ENCODE peak calls at places on chromosomes 5 and 9, in five cellular contexts. Y is PC-3, I is neural progenitor cell, E is GM23248, M is GM23338. O is an unnamed sample.

GRCh38 chr5:172853355-172853975 is 19.4 kb downstream of the ERGIC1 start:
- DNase-seq in Y (no peak), I (no peak), E (peak; percentile 69), M (no peak), O (no peak)

GRCh38 chr5:131382407-131383395 is 118.8 kb downstream of the CDC42SE2 start:
- DNase-seq in Y (peak; percentile 61), I (peak; percentile 66), E (peak; percentile 51), M (peak; percentile 83), O (peak; percentile 19)

GRCh38 chr5:55338810-55339243 is 31.0 kb downstream of the MTREX start:
- DNase-seq in Y (no peak), I (no peak), E (peak; percentile 50), M (no peak), O (no peak)

GRCh38 chr5:112863549-112863948 is 2.5 kb downstream of the SRP19 start:
- DNase-seq in Y (no peak), I (no peak), E (no peak), M (no peak), O (no peak)

GRCh38 chr5:142109356-142110045 is 922 bp downstream of the NDFIP1 start:
- DNase-seq in Y (peak; percentile 2), I (peak; percentile 39), E (peak; percentile 62), M (peak; percentile 46), O (no peak)

GRCh38 chr5:143605403-143606005 is 202.0 kb upstream of the NR3C1 start:
- DNase-seq in Y (peak; percentile 4), I (no peak), E (no peak), M (no peak), O (no peak)

GRCh38 chr9:128911529-128912035 is 9.2 kb upstream of the PHYHD1 start:
- DNase-seq in Y (peak; percentile 81), I (no peak), E (peak; percentile 65), M (peak; percentile 28), O (peak; percentile 64)

GRCh38 chr9:111601237-111602018 is 2.0 kb upstream of the PTGR1 start:
- DNase-seq in Y (peak; percentile 64), I (no peak), E (peak; percentile 66), M (no peak), O (peak; percentile 60)

GRCh38 chr9:135976944-135977343 is 15.8 kb upstream of the UBAC1 start:
- DNase-seq in Y (no peak), I (peak; percentile 51), E (no peak), M (no peak), O (no peak)

GRCh38 chr5:137710086-137710485 is 25.8 kb downstream of the KLHL3 start:
- DNase-seq in Y (no peak), I (no peak), E (peak; percentile 52), M (no peak), O (no peak)

GRCh38 chr5:52989025-52989780 is at the start of gene ITGA2:
- DNase-seq in Y (peak; percentile 75), I (peak; percentile 69), E (peak; percentile 76), M (peak; percentile 71), O (peak; percentile 70)

GRCh38 chr9:98856982-98857381 is 49.5 kb downstream of the GALNT12 start:
- DNase-seq in Y (no peak), I (no peak), E (no peak), M (no peak), O (no peak)

GRCh38 chr5:164073013-164073535 is 567.7 kb downstream of the MAT2B start:
- DNase-seq in Y (no peak), I (no peak), E (no peak), M (no peak), O (no peak)

GRCh38 chr9:76629205-76629990 is 134.8 kb upstream of the PCA3 start:
- DNase-seq in Y (no peak), I (no peak), E (no peak), M (no peak), O (no peak)

DNA sequence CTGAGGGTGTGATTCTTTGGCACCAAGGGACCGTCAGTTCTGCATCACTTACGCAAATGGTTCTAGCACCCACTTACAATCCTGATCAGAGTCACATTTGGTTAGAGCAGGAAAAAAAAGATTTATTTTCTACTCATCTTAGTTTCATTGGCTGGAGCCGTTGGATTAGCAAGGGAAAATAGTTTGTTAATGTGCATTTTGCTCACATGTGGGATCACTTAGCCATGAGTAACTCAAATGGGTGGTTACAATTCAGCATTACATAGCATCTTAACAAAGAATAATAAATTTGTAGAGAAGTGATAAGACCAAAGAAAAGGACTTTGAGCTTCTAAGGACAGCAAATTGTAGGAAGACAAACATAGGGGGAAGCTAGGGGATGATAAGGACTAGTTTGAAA is 216.9 kb downstream of the AUH start:
- DNase-seq in Y (no peak), I (no peak), E (peak; percentile 84), M (no peak), O (no peak)
- H3F3A ChIP-seq in Y (no peaks in the 10 kb centered on the region), I (peaks cover 12% of the 10 kb centered on the region), E (peaks cover 14% of the 10 kb centered on the region), M (no peaks in the 10 kb centered on the region), O (no peaks in the 10 kb centered on the region)

DNA sequence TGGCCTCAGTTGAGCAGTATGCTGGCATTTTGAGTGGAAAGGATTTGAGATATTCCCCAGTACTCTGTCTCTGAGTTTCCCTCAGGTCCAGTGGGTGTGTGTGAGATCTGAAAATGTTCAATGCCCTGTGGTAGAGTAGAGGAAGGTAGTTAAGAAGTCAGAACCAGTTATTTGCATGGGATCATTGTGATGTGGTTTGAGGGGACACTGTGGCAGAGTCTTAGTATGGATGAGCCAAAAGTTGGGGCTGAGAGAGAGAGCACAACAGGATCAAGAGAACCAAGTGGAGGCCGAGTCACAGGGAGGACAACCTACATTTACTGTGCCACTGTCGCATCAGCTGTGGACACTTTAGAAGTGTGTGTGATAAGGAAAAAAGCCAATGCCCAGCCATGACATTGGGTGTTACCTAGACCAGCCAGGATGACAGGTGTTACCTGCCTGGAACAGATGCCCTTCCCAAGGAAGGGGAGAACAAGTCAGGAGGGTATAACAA is 128.9 kb upstream of the IL12B start:
- DNase-seq in Y (no peak), I (no peak), E (no peak), M (no peak), O (no peak)
- H3K4me1 ChIP-seq in Y (peaks cover 45% of the 10 kb centered on the region), I (peaks cover 4% of the 10 kb centered on the region), E (peaks cover 21% of the 10 kb centered on the region), M (no peaks in the 10 kb centered on the region), O (peaks cover 50% of the 10 kb centered on the region)

DNA sequence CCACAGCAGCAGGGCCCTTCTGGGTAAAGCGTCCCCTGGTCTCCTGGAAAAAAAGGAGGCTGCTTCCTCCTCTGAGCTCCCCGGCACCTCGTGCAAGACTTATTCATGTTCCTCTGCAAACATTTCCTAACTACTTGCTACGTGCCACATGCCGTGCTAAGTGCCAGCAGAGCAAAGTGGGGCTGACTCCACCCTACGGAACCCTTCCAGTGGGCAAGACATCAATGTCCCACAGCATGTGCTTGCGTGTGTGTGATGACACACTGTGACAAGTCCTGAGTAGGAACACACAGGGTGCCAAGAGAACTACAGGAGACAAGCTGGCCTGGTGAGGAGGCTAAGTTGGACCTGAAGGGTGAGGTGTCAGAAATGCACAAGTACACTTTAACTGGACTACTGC is 57.4 kb downstream of the SEMA4D start:
- DNase-seq in Y (no peak), I (no peak), E (peak; percentile 74), M (no peak), O (no peak)
- H4K20me1 ChIP-seq in Y (no peaks in the 10 kb centered on the region), I (peaks cover 38% of the 10 kb centered on the region), E (no peaks in the 10 kb centered on the region), M (peaks cover 3% of the 10 kb centered on the region), O (no peaks in the 10 kb centered on the region)

GRCh38 chr9:116287721-116288120 is 134.1 kb downstream of the PAPPA start:
- DNase-seq in Y (peak; percentile 44), I (no peak), E (peak; percentile 87), M (no peak), O (no peak)

GRCh38 chr9:116288658-116289057 is 135.1 kb downstream of the PAPPA start:
- DNase-seq in Y (peak; percentile 87), I (no peak), E (peak; percentile 99), M (no peak), O (peak; percentile 69)

GRCh38 chr9:116284518-116284917 is 130.9 kb downstream of the PAPPA start:
- DNase-seq in Y (no peak), I (no peak), E (no peak), M (no peak), O (no peak)

GRCh38 chr9:116285320-116285719 is 131.7 kb downstream of the PAPPA start:
- DNase-seq in Y (no peak), I (peak; percentile 30), E (no peak), M (peak; percentile 60), O (no peak)

GRCh38 chr9:116286287-116286686 is 132.7 kb downstream of the PAPPA start:
- DNase-seq in Y (no peak), I (peak; percentile 89), E (no peak), M (peak; percentile 92), O (no peak)
- H3F3A ChIP-seq in Y (no peaks in the 10 kb centered on the region), I (peaks cover 47% of the 10 kb centered on the region), E (peaks cover 36% of the 10 kb centered on the region), M (no peaks in the 10 kb centered on the region), O (no peaks in the 10 kb centered on the region)

GRCh38 chr5:95549030-95549429 is 5.7 kb downstream of the SKIC3 start:
- DNase-seq in Y (no peak), I (no peak), E (no peak), M (no peak), O (no peak)
- H3K4me1 ChIP-seq in Y (peaks cover 4% of the 10 kb centered on the region), I (no peaks in the 10 kb centered on the region), E (peaks cover 8% of the 10 kb centered on the region), M (peaks cover 3% of the 10 kb centered on the region), O (peaks cover 8% of the 10 kb centered on the region)

GRCh38 chr9:134721344-134721743 is 79.7 kb downstream of the COL5A1 start:
- DNase-seq in Y (no peak), I (no peak), E (no peak), M (no peak), O (no peak)

GRCh38 chr9:134720136-134720753 is 78.6 kb downstream of the COL5A1 start:
- DNase-seq in Y (no peak), I (no peak), E (no peak), M (no peak), O (no peak)

GRCh38 chr9:134717793-134718645 is 76.4 kb downstream of the COL5A1 start:
- DNase-seq in Y (no peak), I (no peak), E (no peak), M (no peak), O (no peak)

GRCh38 chr9:134720796-134721195 is 79.2 kb downstream of the COL5A1 start:
- DNase-seq in Y (no peak), I (no peak), E (no peak), M (no peak), O (no peak)

GRCh38 chr9:134719331-134719730 is 77.7 kb downstream of the COL5A1 start:
- DNase-seq in Y (no peak), I (no peak), E (no peak), M (no peak), O (no peak)
- H4K20me1 ChIP-seq in Y (no peaks in the 10 kb centered on the region), I (no peaks in the 10 kb centered on the region), E (peaks cover 16% of the 10 kb centered on the region), M (no peaks in the 10 kb centered on the region), O (no peaks in the 10 kb centered on the region)

GRCh38 chr9:93141771-93142483 is 7.9 kb upstream of the NINJ1 start:
- DNase-seq in Y (no peak), I (no peak), E (no peak), M (no peak), O (no peak)
- H3F3A ChIP-seq in Y (no peaks in the 10 kb centered on the region), I (no peaks in the 10 kb centered on the region), E (no peaks in the 10 kb centered on the region), M (no peaks in the 10 kb centered on the region), O (peaks cover 6% of the 10 kb centered on the region)

GRCh38 chr9:114953917-114954316 is 23.5 kb upstream of the TNFSF8 start:
- DNase-seq in Y (peak; percentile 83), I (no peak), E (peak; percentile 93), M (no peak), O (peak; percentile 42)
- H3K4me1 ChIP-seq in Y (peaks cover 12% of the 10 kb centered on the region), I (no peaks in the 10 kb centered on the region), E (peaks cover 14% of the 10 kb centered on the region), M (peaks cover 6% of the 10 kb centered on the region), O (peaks cover 14% of the 10 kb centered on the region)

GRCh38 chr5:162496080-162496808 is 428.7 kb downstream of the GABRG2 start:
- DNase-seq in Y (peak; percentile 44), I (no peak), E (no peak), M (no peak), O (no peak)
- H4K20me1 ChIP-seq in Y (no peaks in the 10 kb centered on the region), I (no peaks in the 10 kb centered on the region), E (no peaks in the 10 kb centered on the region), M (no peaks in the 10 kb centered on the region), O (no peaks in the 10 kb centered on the region)

O was measured in PC-9.